ENCODE peak calls at places on chromosomes 3 and 15, in six cellular contexts. E, L, A, N, V and R are unnamed samples.

GRCh38 chr3:27093771-27094170 is 275.4 kb downstream of the NEK10 start:
- DNase-seq in V (no peak), E (no peak), N (no peak), L (no peak), A (no peak), R (no peak)

GRCh38 chr3:150469031-150469930 is 61.2 kb downstream of the TSC22D2 start:
- DNase-seq in E (no peak), V (peak; percentile 39), L (no peak), N (no peak), A (peak; percentile 89), R (no peak)

GRCh38 chr3:133487920-133488540 is 85.5 kb upstream of the CDV3 start:
- DNase-seq in E (no peak), A (peak; percentile 37), L (no peak), V (peak; percentile 20), N (no peak), R (peak; percentile 29)

GRCh38 chr3:30523366-30523765 is 83.0 kb upstream of the TGFBR2 start:
- DNase-seq in N (no peak), E (no peak), A (no peak), V (no peak), L (no peak), R (no peak)

GRCh38 chr3:54519493-54519892 is 397.1 kb downstream of the CACNA2D3 start:
- DNase-seq in E (peak; percentile 54), L (no peak), A (no peak), V (no peak), N (no peak), R (no peak)

GRCh38 chr3:183815565-183815943 is 9.8 kb downstream of the MAP6D1 start:
- DNase-seq in L (no peak), N (no peak), V (no peak), A (no peak), E (no peak), R (no peak)

GRCh38 chr3:81581966-81582599 is 179.4 kb downstream of the GBE1 start:
- DNase-seq in L (peak; percentile 4), N (no peak), E (peak; percentile 11), V (peak; percentile 20), A (peak; percentile 34), R (no peak)

GRCh38 chr15:74873756-74874424 is 725 bp upstream of the SCAMP2 start:
- DNase-seq in L (no peak), A (peak; percentile 63), N (no peak), E (peak; percentile 54), V (peak; percentile 34), R (peak; percentile 28)

GRCh38 chr15:99451484-99451883 is 114.3 kb upstream of the MEF2A start:
- DNase-seq in V (no peak), E (no peak), L (no peak), N (peak; percentile 17), A (no peak), R (no peak)

GRCh38 chr3:21705769-21706168 is 45.2 kb downstream of the ZNF385D start:
- DNase-seq in V (no peak), A (no peak), E (no peak), L (no peak), N (no peak), R (no peak)

GRCh38 chr3:189324538-189325138 is 152.9 kb downstream of the TPRG1 start:
- DNase-seq in A (no peak), L (peak; percentile 94), E (no peak), V (peak; percentile 85), N (no peak), R (peak; percentile 88)

GRCh38 chr15:62432702-62433398 is 267.8 kb upstream of the C2CD4B start:
- DNase-seq in E (no peak), N (no peak), L (no peak), V (no peak), A (no peak), R (no peak)

GRCh38 chr3:13018039-13018431 is 55.2 kb downstream of the IQSEC1 start:
- DNase-seq in E (peak; percentile 87), A (no peak), N (no peak), V (no peak), L (no peak), R (no peak)

GRCh38 chr3:11764931-11765363 is 81.7 kb downstream of the TAMM41 start:
- DNase-seq in E (no peak), A (no peak), V (no peak), L (no peak), N (no peak), R (peak; percentile 8)

GRCh38 chr3:184760337-184761119 is 48.7 kb upstream of the MAGEF1 start:
- DNase-seq in L (no peak), E (no peak), A (no peak), V (no peak), N (no peak), R (no peak)

GRCh38 chr3:42763023-42763422 is 10.0 kb downstream of the CCDC13 start:
- DNase-seq in V (no peak), N (no peak), A (no peak), E (no peak), L (no peak), R (no peak)

GRCh38 chr3:149377408-149378111 is at the start of gene TM4SF1:
- DNase-seq in N (no peak), E (no peak), A (no peak), V (peak; percentile 97), L (no peak), R (no peak)

GRCh38 chr3:53109822-53110771 is 20.1 kb downstream of the RFT1 start:
- DNase-seq in A (peak; percentile 68), V (peak; percentile 74), E (peak; percentile 31), L (no peak), N (peak; percentile 64), R (peak; percentile 81)

GRCh38 chr15:41230345-41230649 is 260 bp downstream of the EXD1 start:
- DNase-seq in A (no peak), E (no peak), N (no peak), V (no peak), L (no peak), R (no peak)

GRCh38 chr3:127690823-127691452 is 18.2 kb downstream of the ABTB1 start:
- DNase-seq in V (peak; percentile 59), E (peak; percentile 73), L (no peak), A (peak; percentile 46), N (peak; percentile 62), R (no peak)

GRCh38 chr3:69283913-69284312 is 102.0 kb downstream of the FRMD4B start:
- DNase-seq in E (no peak), N (no peak), L (no peak), V (no peak), A (no peak), R (no peak)

GRCh38 chr3:89380006-89380405 is 272.6 kb downstream of the EPHA3 start:
- DNase-seq in V (no peak), N (no peak), A (no peak), E (no peak), L (no peak), R (no peak)

GRCh38 chr3:124837065-124837464 is 50.1 kb downstream of the ITGB5 start:
- DNase-seq in A (no peak), E (no peak), L (no peak), N (no peak), V (no peak), R (no peak)

GRCh38 chr3:185744997-185745843 is 79.6 kb downstream of the IGF2BP2 start:
- DNase-seq in L (peak; percentile 17), E (no peak), N (no peak), A (no peak), V (peak; percentile 39), R (no peak)

GRCh38 chr3:157755254-157755653 is 252.0 kb upstream of the VEPH1 start:
- DNase-seq in E (no peak), N (no peak), V (no peak), A (no peak), L (no peak), R (no peak)

GRCh38 chr3:72145506-72146380 is 360.8 kb upstream of the PROK2 start:
- DNase-seq in L (no peak), V (no peak), E (peak; percentile 56), A (no peak), N (no peak), R (no peak)

GRCh38 chr15:62035256-62035908 is 24.9 kb downstream of the VPS13C start:
- DNase-seq in V (no peak), N (no peak), E (no peak), L (no peak), A (no peak), R (no peak)

GRCh38 chr15:69758810-69759410 is 306.3 kb downstream of the RPLP1 start:
- DNase-seq in V (no peak), N (no peak), L (peak; percentile 56), E (no peak), A (peak; percentile 4), R (peak; percentile 97)

DNA sequence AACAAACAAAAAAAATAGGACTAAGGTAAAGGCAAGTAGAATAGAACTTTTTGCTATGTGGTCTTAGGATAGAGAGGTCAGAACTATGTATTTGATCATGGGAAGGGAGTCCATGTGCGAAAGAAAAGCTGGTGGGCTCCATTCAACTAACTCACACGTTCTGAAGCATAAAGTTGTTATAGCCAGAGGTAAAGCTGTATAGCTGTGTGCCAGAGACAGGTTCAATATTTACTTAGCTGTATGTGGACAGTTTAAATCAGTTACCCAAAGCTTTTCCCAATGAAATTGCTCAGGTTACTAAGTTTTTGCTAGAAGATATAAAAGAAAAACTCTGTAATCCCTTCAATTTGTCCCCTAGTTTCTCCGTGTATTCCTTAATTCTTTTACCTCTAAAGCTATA is 37.8 kb downstream of the ADGRG7 start:
- DNase-seq in N (no peak), A (no peak), L (no peak), E (no peak), V (no peak), R (no peak)
- TF ChIP-seq CTCF in N (no peak), A (no peak), L (no peak), E (no peak), V (no peak), R (no peak)

GRCh38 chr3:193314161-193314560 is 64.4 kb downstream of the ATP13A5 start:
- DNase-seq in E (peak; percentile 2), N (no peak), A (peak; percentile 5), V (no peak), L (no peak), R (no peak)

GRCh38 chr3:193313448-193313958 is 65.0 kb downstream of the ATP13A5 start:
- DNase-seq in V (no peak), N (no peak), E (no peak), A (no peak), L (no peak), R (no peak)

GRCh38 chr3:193305356-193305755 is 64.3 kb downstream of the PLAAT1 start:
- DNase-seq in A (no peak), L (no peak), V (no peak), E (no peak), N (no peak), R (no peak)

GRCh38 chr3:193310914-193311723 is 67.4 kb downstream of the ATP13A5 start:
- DNase-seq in N (no peak), E (no peak), V (no peak), A (no peak), L (no peak), R (no peak)
- TF ChIP-seq GABPA in N (no peak), E (no peak), V (no peak), A (no peak), L (no peak), R (no peak)

GRCh38 chr15:26352909-26353308 is 420.0 kb downstream of the GABRB3 start:
- DNase-seq in A (no peak), V (no peak), N (no peak), L (no peak), E (no peak), R (no peak)
- TF ChIP-seq POLR2AphosphoS5 in A (no peak), V (no peak), N (no peak), L (no peak), E (no peak), R (no peak)

DNA sequence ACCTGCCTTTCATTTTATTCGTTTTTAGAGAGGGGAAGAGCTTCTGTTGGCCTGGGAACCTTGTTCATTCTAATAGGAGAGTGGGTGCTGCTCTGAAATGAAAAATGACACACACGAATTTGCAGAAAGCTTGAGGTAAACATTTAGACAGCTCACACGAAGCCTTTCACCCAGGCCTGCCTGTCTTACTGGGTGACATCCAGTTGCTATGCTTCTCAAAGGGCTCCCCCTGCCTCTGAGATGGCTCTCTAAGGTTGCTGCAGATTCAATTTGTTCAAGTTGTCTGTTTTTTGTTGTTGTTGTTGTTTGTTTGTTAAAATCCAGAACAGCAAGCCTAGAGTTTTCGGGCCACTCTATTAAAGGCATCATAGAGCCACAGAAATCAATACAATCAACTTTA is 18.1 kb downstream of the PEX5L start:
- DNase-seq in V (no peak), E (no peak), A (no peak), L (no peak), N (no peak), R (no peak)
- TF ChIP-seq CTCF in V (no peak), E (no peak), A (no peak), L (peak; percentile 35), N (peak; percentile 24), R (no peak)